ENCODE peak calls at places on chromosomes 1 and 21, in seven cellular contexts. V is bronchial epithelial cell, L is left colon, K is RKO, F is T-cell, E is neural crest cell, H is coronary artery. W is an unnamed sample.
A peak's percentile ranks its signal among the peaks of the same experiment; 100 is the strongest.

GRCh38 chr1:162358928-162359327 is 17.7 kb downstream of the SPATA46 start:
- DNase-seq in V (no peak), L (no peak), K (no peak), F (no peak), E (no peak), H (no peak), W (no peak)

GRCh38 chr1:170856455-170856854 is 78.9 kb upstream of the MROH9 start:
- DNase-seq in V (no peak), L (no peak), K (no peak), F (no peak), E (no peak), H (no peak), W (no peak)

GRCh38 chr1:114670083-114671010 is 498 bp upstream of the DENND2C start:
- DNase-seq in V (peak; percentile 98), L (peak; percentile 94), K (peak; percentile 49), F (peak; percentile 86), E (peak; percentile 74), H (peak; percentile 96), W (peak; percentile 99)

GRCh38 chr1:50423670-50424000 is 392 bp upstream of the DMRTA2 start:
- DNase-seq in V (peak; percentile 29), L (no peak), K (peak; percentile 80), F (no peak), E (no peak), H (no peak), W (peak; percentile 54)

GRCh38 chr1:13964768-13965167 is 264.8 kb downstream of the PRDM2 start:
- DNase-seq in V (no peak), L (no peak), K (no peak), F (no peak), E (no peak), H (no peak), W (no peak)

GRCh38 chr21:44709426-44710293 is 1.7 kb downstream of the TSPEAR start:
- DNase-seq in V (peak; percentile 78), L (no peak), K (no peak), F (no peak), E (no peak), H (peak; percentile 52), W (peak; percentile 22)

GRCh38 chr21:41958886-41959563 is 5.2 kb upstream of the C2CD2 start:
- DNase-seq in V (peak; percentile 60), L (no peak), K (peak; percentile 85), F (no peak), E (no peak), H (peak; percentile 93), W (peak; percentile 12)

GRCh38 chr1:60255565-60255964 is 182.0 kb upstream of the C1orf87 start:
- DNase-seq in V (peak; percentile 72), L (no peak), K (peak; percentile 37), F (no peak), E (no peak), H (no peak), W (peak; percentile 42)

GRCh38 chr1:218273757-218274505 is 11.2 kb upstream of the RRP15 start:
- DNase-seq in V (no peak), L (no peak), K (no peak), F (no peak), E (no peak), H (no peak), W (no peak)